ENCODE peak calls at places on chromosomes 13 and 19, in seven cellular contexts. I, J, N, F, T, U and V are unnamed samples.

GRCh38 chr13:110297011-110297410 is 9.9 kb downstream of the COL4A1 start:
- DNase-seq in I (no peak), F (no peak), U (no peak), N (no peak), T (no peak), J (no peak), V (no peak)

GRCh38 chr19:3029070-3029923 is at the start of gene TLE2:
- DNase-seq in I (no peak), T (no peak), J (no peak), N (peak), F (no peak), U (peak), V (no peak)

GRCh38 chr13:31263346-31263745 is 63.6 kb downstream of the B3GLCT start:
- DNase-seq in N (peak), F (no peak), I (no peak), T (no peak), J (no peak), U (no peak), V (no peak)

GRCh38 chr13:35164324-35164932 is 222.4 kb downstream of the NBEA start:
- DNase-seq in U (peak), I (peak), N (no peak), F (no peak), J (peak), T (no peak), V (no peak)

GRCh38 chr13:48068952-48069351 is 26.0 kb downstream of the MED4 start:
- DNase-seq in F (no peak), J (no peak), T (no peak), N (no peak), U (no peak), I (no peak), V (no peak)

GRCh38 chr19:5079410-5079774 is 110.5 kb downstream of the KDM4B start:
- DNase-seq in F (no peak), T (no peak), U (no peak), N (no peak), I (no peak), J (no peak), V (no peak)

GRCh38 chr13:89701913-89702312 is 1645.6 kb upstream of the MIR17HG start:
- DNase-seq in T (no peak), I (no peak), J (no peak), F (no peak), U (no peak), N (no peak), V (no peak)

GRCh38 chr19:3576696-3577443 is 4.1 kb downstream of the HMG20B start:
- DNase-seq in F (no peak), U (peak), T (peak), J (no peak), N (peak), I (no peak), V (no peak)

GRCh38 chr19:19626516-19627441 is 1.2 kb downstream of the LPAR2 start:
- DNase-seq in J (no peak), U (no peak), N (no peak), I (no peak), F (no peak), T (no peak), V (no peak)
- TF ChIP-seq CTCF in J (no peak), U (no peak), N (no peak), I (no peak), F (no peak), T (no peak), V (no peak)

DNA sequence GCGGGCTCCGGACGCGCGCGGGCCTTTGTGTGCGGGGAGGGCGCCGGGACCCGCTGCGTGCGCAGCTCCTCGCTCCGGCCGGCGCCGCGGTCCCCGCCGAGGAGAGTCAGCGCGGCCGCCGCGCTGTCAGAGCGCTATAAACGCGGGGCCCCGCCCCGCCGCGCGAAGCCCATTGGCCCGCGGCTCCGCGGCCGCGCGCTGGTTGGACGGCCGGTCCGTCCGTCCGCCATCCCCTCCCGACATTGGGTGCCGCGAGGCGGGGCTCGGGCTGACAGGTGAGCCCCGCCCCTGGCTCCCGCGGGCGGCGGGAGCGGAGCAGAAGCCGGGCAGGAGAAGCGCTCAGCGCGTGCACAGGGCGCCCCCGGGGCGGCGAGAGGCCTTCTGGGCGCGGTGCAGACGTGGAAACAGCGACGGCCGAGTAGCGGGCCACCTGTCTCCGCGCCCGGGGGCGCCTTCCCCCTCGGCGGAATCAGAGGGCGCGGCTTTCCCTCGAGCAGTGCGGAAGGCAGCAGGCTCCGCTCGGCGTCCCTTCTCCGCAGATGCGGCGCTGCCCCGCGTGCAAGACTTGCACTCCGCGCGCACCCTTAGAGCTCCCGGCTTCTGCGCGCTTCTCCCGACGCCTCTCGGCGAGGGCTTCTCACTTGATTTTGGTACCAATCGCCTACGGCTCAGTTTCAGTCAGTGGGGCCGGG is at the start of gene EFNB2:
- DNase-seq in T (peak), F (peak), U (peak), I (peak), N (peak), J (peak), V (peak)
- TF ChIP-seq CTCF in T (no peak), F (no peak), U (no peak), I (no peak), N (no peak), J (no peak), V (no peak)

GRCh38 chr13:24984134-24984533 is 111.8 kb upstream of the PABPC3 start:
- DNase-seq in U (no peak), I (no peak), J (no peak), T (no peak), N (no peak), F (no peak), V (no peak)

GRCh38 chr13:24983094-24983493 is 112.8 kb upstream of the PABPC3 start:
- DNase-seq in F (no peak), N (no peak), J (no peak), U (no peak), I (no peak), T (no peak), V (no peak)

GRCh38 chr13:24982333-24982999 is 113.5 kb upstream of the PABPC3 start:
- DNase-seq in N (peak), J (no peak), F (no peak), T (no peak), U (no peak), I (no peak), V (no peak)

GRCh38 chr13:24986826-24987225 is 109.1 kb upstream of the PABPC3 start:
- DNase-seq in I (no peak), U (no peak), J (no peak), N (no peak), F (no peak), T (no peak), V (no peak)

GRCh38 chr13:24985102-24985501 is 110.8 kb upstream of the PABPC3 start:
- DNase-seq in J (no peak), N (no peak), T (no peak), F (no peak), U (no peak), I (no peak), V (no peak)
- TF ChIP-seq CTCF in J (no peak), N (no peak), T (no peak), F (no peak), U (no peak), I (no peak), V (no peak)

GRCh38 chr13:66489586-66489985 is 740.5 kb downstream of the PCDH9 start:
- DNase-seq in I (no peak), N (no peak), F (no peak), T (no peak), J (no peak), U (no peak), V (no peak)

GRCh38 chr13:66489172-66489571 is 741.0 kb downstream of the PCDH9 start:
- DNase-seq in I (no peak), U (no peak), N (no peak), J (no peak), T (no peak), F (no peak), V (no peak)

GRCh38 chr13:66491241-66491640 is 738.9 kb downstream of the PCDH9 start:
- DNase-seq in I (no peak), N (no peak), T (no peak), J (no peak), U (no peak), F (no peak), V (no peak)

DNA sequence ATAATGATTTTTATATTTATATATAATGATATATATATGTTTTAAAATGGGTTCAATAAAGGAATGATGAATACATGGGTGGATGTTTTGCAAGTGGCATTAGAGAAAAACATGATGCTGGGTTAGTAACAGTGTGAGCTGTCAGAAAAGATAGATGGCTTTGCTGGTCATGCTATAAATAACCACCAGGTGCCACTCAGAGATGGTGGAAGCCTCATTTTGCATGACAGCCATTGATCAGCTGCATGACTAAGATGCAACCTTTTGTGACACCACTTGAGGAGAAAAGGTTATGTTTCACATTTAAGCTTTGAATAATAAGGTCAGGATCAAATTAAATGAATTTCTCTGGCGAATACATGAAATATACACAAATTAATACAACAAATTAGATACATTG is 737.7 kb downstream of the PCDH9 start:
- DNase-seq in F (no peak), J (no peak), I (peak), U (no peak), N (no peak), T (no peak), V (no peak)
- TF ChIP-seq CTCF in F (no peak), J (peak), I (peak), U (no peak), N (peak), T (no peak), V (no peak)

DNA sequence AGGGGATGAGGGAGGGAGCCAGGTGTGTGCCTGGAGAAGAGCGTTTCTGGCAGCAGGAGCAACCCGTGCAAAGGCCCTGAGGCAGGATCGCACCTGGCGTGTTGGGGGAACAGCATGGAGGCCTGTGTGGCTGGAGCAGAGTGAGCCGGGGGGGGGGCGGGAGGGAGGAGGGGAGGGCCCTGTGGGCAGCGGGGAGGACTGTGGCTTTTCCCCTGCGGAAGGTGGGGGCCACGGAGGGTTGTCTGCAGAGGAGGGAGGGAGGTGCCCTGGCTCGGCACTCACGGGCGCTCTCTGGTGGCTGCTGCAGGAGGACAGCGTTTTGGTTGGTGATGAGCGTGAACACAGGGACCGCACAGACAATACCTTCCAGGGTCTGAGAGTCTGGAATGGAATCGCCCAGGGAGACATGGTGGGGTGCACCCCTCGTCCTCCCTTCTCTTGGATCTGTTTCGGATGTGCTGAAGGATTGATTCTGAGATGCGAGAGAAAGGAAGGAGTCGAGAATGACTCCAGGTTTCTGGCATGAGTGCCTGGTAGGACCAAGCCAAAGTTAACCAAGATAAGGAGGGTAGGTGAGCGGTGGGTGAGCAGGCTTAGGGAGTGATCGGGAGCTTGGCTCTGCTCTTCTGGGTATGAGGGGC is 6.5 kb downstream of the RAB11B start:
- DNase-seq in I (peak), T (peak), U (peak), F (peak), N (peak), J (peak), V (peak)
- TF ChIP-seq CTCF in I (peak), T (peak), U (peak), F (peak), N (peak), J (peak), V (peak)

DNA sequence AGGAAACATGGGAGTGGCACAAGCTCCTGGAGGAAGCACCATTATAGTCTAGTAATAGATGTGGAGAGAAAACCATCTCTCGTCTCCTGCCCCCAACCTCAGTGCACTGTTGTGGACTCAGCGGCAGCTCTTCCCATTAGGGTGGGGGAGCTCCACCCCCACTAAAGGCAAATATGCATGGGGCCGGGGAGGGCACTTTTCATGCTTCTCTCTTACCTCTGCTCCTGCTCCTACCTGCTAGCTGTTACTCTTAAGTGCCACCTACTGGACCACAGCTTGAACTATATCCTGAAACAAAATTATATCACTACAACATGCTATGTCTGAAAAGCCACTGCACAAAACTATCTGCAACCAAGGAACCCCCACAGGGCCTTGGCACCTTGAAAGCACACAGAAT is 112.6 kb upstream of the DACH1 start:
- DNase-seq in U (no peak), T (no peak), N (no peak), J (no peak), I (peak), F (no peak), V (no peak)
- TF ChIP-seq CTCF in U (no peak), T (no peak), N (no peak), J (no peak), I (peak), F (no peak), V (no peak)

GRCh38 chr19:10870501-10870954 is 825 bp upstream of the CARM1 start:
- DNase-seq in J (no peak), N (no peak), F (no peak), T (no peak), I (no peak), U (no peak), V (no peak)

GRCh38 chr19:10874019-10874418 is 2.7 kb downstream of the CARM1 start:
- DNase-seq in U (no peak), T (no peak), J (no peak), N (no peak), F (no peak), I (peak), V (no peak)

GRCh38 chr19:10872551-10873107 is 1.3 kb downstream of the CARM1 start:
- DNase-seq in J (no peak), I (peak), N (no peak), U (no peak), F (no peak), T (no peak), V (no peak)

GRCh38 chr19:10870955-10871603 is at the start of gene CARM1:
- DNase-seq in J (peak), F (peak), I (peak), U (peak), N (peak), T (peak), V (peak)

GRCh38 chr19:10871711-10872550 is 578 bp downstream of the CARM1 start:
- DNase-seq in J (no peak), N (peak), T (peak), I (peak), F (peak), U (peak), V (peak)
- TF ChIP-seq CTCF in J (peak), N (peak), T (no peak), I (no peak), F (peak), U (no peak), V (no peak)

GRCh38 chr19:30253581-30253996 is 118.6 kb upstream of the ZNF536 start:
- DNase-seq in I (peak), J (no peak), N (no peak), T (no peak), U (no peak), F (no peak), V (no peak)

GRCh38 chr19:30254214-30254613 is 118.0 kb upstream of the ZNF536 start:
- DNase-seq in J (no peak), N (no peak), U (no peak), F (no peak), I (no peak), T (no peak), V (no peak)

GRCh38 chr19:30256510-30256850 is 115.7 kb upstream of the ZNF536 start:
- DNase-seq in U (no peak), I (no peak), F (no peak), J (no peak), N (no peak), T (no peak), V (no peak)

GRCh38 chr19:30254789-30255188 is 117.4 kb upstream of the ZNF536 start:
- DNase-seq in I (no peak), F (no peak), T (no peak), U (no peak), N (no peak), J (no peak), V (no peak)

DNA sequence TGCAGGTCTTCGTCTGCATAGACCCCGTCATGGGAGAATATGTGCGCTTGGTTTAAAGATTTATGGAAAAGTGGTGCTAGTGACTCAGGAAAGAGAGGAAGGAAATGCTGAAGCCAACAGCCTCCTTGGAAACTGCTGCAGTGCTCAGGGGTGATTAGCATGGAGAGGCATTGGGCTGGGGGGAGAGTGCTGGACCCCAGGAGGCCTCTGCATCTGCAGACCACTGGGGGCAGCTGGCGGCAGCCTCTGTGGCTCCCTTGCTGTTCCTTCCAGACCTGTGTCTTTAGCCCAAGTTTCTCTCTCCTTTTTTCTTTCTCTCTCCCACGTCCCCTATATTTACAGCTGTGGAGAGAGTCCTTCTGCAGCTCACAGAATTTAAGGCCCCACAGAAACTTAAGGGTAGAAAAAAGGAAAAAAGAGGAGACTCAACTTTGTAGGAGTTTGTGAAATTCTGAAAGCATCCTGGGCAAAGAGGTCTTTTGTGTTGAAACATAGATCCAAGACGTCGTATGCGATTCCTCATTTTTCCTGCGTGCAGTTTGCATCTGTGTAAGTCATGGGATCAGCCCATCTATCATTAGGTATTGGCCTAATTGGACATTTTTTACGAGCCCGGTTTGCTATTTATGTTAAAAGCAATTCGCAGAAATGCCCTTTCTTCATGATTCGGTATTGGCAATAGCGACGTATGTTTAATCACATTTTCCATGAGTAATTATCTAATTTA is 116.2 kb upstream of the ZNF536 start:
- DNase-seq in J (no peak), F (no peak), T (no peak), U (no peak), N (no peak), I (no peak), V (no peak)
- TF ChIP-seq CTCF in J (no peak), F (no peak), T (no peak), U (no peak), N (no peak), I (no peak), V (no peak)

DNA sequence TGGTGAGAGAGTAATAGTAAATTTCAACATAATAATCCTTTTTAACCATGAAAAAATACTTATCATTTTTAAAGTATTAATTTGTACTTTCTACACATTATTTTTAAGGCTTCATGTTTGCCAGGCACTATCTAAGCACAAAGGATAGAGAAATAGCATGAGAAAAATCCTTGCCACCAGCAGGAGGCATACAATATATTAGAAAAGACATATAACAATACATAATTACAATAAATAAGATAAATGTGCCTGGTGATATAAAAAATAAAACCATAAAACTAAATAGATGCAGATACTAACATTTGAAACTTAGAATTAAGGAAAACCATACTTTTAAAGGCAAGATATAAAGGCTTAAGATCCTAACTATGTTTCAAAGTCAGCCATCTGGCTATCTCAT is 1256.4 kb downstream of the DIAPH3 start:
- DNase-seq in F (no peak), U (no peak), J (no peak), T (no peak), N (no peak), I (no peak), V (no peak)
- TF ChIP-seq CTCF in F (no peak), U (no peak), J (peak), T (no peak), N (no peak), I (no peak), V (no peak)